ENCODE peak calls at places on chromosomes 5 and 9, in six cellular contexts. One of them, this sample, is unnamed.

GRCh38 chr5:160251406-160252155 is 22.3 kb downstream of the FABP6 start:
- DNase-seq in H9: no peak
- DNase-seq in IMR-90: no peak
- DNase-seq in trophoblast cell: no peak
- DNase-seq in neuronal stem cell: no peak
- DNase-seq in H1: no peak
- DNase-seq in this sample: no peak

GRCh38 chr5:180469586-180469865 is 24.7 kb upstream of the CNOT6 start:
- DNase-seq in trophoblast cell: no peak
- DNase-seq in IMR-90: no peak
- DNase-seq in H1: no peak
- DNase-seq in neuronal stem cell: no peak
- DNase-seq in H9: no peak
- DNase-seq in this sample: no peak

GRCh38 chr9:35907732-35908483 is 1.4 kb upstream of the SPAAR start:
- DNase-seq in neuronal stem cell: peak; percentile 50
- DNase-seq in IMR-90: peak; percentile 88
- DNase-seq in H1: peak; percentile 49
- DNase-seq in H9: peak; percentile 77
- DNase-seq in trophoblast cell: peak; percentile 25
- DNase-seq in this sample: peak; percentile 93

GRCh38 chr5:176851871-176852270 is 41.5 kb downstream of the UNC5A start:
- DNase-seq in H9: no peak
- DNase-seq in H1: no peak
- DNase-seq in trophoblast cell: no peak
- DNase-seq in neuronal stem cell: no peak
- DNase-seq in IMR-90: no peak
- DNase-seq in this sample: no peak

GRCh38 chr9:137195525-137196220 is 4.9 kb downstream of the TPRN start:
- DNase-seq in IMR-90: no peak
- DNase-seq in H1: no peak
- DNase-seq in H9: no peak
- DNase-seq in trophoblast cell: no peak
- DNase-seq in neuronal stem cell: no peak
- DNase-seq in this sample: no peak

GRCh38 chr5:231661-232060 is 13.5 kb downstream of the SDHA start:
- DNase-seq in trophoblast cell: no peak
- DNase-seq in H9: no peak
- DNase-seq in IMR-90: no peak
- DNase-seq in neuronal stem cell: no peak
- DNase-seq in H1: no peak
- DNase-seq in this sample: no peak

GRCh38 chr9:8723195-8723594 is 923.6 kb upstream of the DMAC1 start:
- DNase-seq in trophoblast cell: no peak
- DNase-seq in neuronal stem cell: no peak
- DNase-seq in IMR-90: no peak
- DNase-seq in H1: no peak
- DNase-seq in H9: no peak
- DNase-seq in this sample: no peak

GRCh38 chr5:146463446-146463845 is 16.3 kb downstream of the TCERG1 start:
- DNase-seq in neuronal stem cell: no peak
- DNase-seq in H9: no peak
- DNase-seq in trophoblast cell: no peak
- DNase-seq in H1: no peak
- DNase-seq in IMR-90: no peak
- DNase-seq in this sample: no peak

GRCh38 chr9:99576002-99576401 is 245.7 kb upstream of the NR4A3 start:
- DNase-seq in H1: no peak
- DNase-seq in IMR-90: no peak
- DNase-seq in H9: peak; percentile 37
- DNase-seq in trophoblast cell: no peak
- DNase-seq in neuronal stem cell: no peak
- DNase-seq in this sample: no peak

GRCh38 chr9:132857601-132858342 is 20.3 kb downstream of the AK8 start:
- DNase-seq in neuronal stem cell: no peak
- DNase-seq in IMR-90: peak; percentile 31
- DNase-seq in trophoblast cell: no peak
- DNase-seq in H9: peak; percentile 45
- DNase-seq in H1: no peak
- DNase-seq in this sample: no peak

GRCh38 chr5:142327111-142327842 is 2.5 kb upstream of the SPRY4 start:
- DNase-seq in IMR-90: peak; percentile 84
- DNase-seq in H9: peak; percentile 52
- DNase-seq in neuronal stem cell: peak; percentile 18
- DNase-seq in trophoblast cell: no peak
- DNase-seq in H1: no peak
- DNase-seq in this sample: peak; percentile 93

GRCh38 chr9:93003552-93004407 is 54.7 kb upstream of the SUSD3 start:
- DNase-seq in H1: no peak
- DNase-seq in trophoblast cell: peak; percentile 49
- DNase-seq in IMR-90: peak; percentile 22
- DNase-seq in neuronal stem cell: no peak
- DNase-seq in H9: peak; percentile 81
- DNase-seq in this sample: peak; percentile 37

GRCh38 chr5:123659006-123659405 is 147.0 kb downstream of the CSNK1G3 start:
- DNase-seq in trophoblast cell: no peak
- DNase-seq in H1: no peak
- DNase-seq in neuronal stem cell: no peak
- DNase-seq in H9: no peak
- DNase-seq in IMR-90: no peak
- DNase-seq in this sample: no peak

GRCh38 chr5:151295138-151295537 is 8.4 kb downstream of the SLC36A3 start:
- DNase-seq in neuronal stem cell: no peak
- DNase-seq in IMR-90: no peak
- DNase-seq in H9: no peak
- DNase-seq in H1: no peak
- DNase-seq in trophoblast cell: no peak
- DNase-seq in this sample: no peak

GRCh38 chr5:90861843-90862586 is 303.4 kb downstream of the ADGRV1 start:
- DNase-seq in IMR-90: no peak
- DNase-seq in H9: no peak
- DNase-seq in H1: no peak
- DNase-seq in trophoblast cell: no peak
- DNase-seq in neuronal stem cell: no peak
- DNase-seq in this sample: no peak

GRCh38 chr5:83527191-83527590 is 55.6 kb downstream of the VCAN start:
- DNase-seq in H1: no peak
- DNase-seq in neuronal stem cell: no peak
- DNase-seq in H9: no peak
- DNase-seq in trophoblast cell: no peak
- DNase-seq in IMR-90: no peak
- DNase-seq in this sample: no peak

GRCh38 chr5:83528439-83528769 is 56.9 kb downstream of the VCAN start:
- DNase-seq in IMR-90: no peak
- DNase-seq in H1: no peak
- DNase-seq in H9: no peak
- DNase-seq in neuronal stem cell: no peak
- DNase-seq in trophoblast cell: no peak
- DNase-seq in this sample: no peak

GRCh38 chr5:83530186-83530585 is 58.6 kb downstream of the VCAN start:
- DNase-seq in neuronal stem cell: no peak
- DNase-seq in IMR-90: peak; percentile 44
- DNase-seq in H9: no peak
- DNase-seq in H1: no peak
- DNase-seq in trophoblast cell: no peak
- DNase-seq in this sample: no peak

GRCh38 chr5:83527722-83528438 is 56.3 kb downstream of the VCAN start:
- DNase-seq in trophoblast cell: no peak
- DNase-seq in neuronal stem cell: no peak
- DNase-seq in H1: no peak
- DNase-seq in H9: no peak
- DNase-seq in IMR-90: no peak
- DNase-seq in this sample: no peak

DNA sequence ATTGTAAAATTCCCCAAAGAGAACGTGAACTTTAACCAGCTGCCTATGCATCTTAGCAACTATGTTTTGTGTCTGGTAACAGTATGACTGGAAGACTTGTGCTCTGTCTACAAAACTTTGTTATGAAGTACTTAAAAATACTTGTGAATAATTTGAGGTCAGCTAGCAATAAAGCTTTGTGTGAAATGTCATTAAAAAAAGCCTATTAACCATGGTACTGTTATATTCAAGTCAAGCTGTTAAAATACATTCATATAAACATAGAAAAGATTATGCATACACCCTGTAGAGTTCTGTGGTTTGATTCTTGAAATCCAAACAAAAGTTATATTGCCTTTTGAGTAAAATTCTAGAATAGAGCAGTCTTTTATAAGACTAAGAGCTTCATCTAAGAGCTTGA is 60.1 kb downstream of the VCAN start:
- DNase-seq in H9: no peak
- DNase-seq in neuronal stem cell: no peak
- DNase-seq in H1: no peak
- DNase-seq in trophoblast cell: no peak
- DNase-seq in IMR-90: no peak
- DNase-seq in this sample: no peak
- H3K14ac ChIP-seq in H9: no peak overlapping the region
- H3K14ac ChIP-seq in neuronal stem cell: no peak overlapping the region
- H3K14ac ChIP-seq in H1: no peak overlapping the region
- H3K14ac ChIP-seq in trophoblast cell: no peak overlapping the region
- H3K14ac ChIP-seq in IMR-90: no peak overlapping the region
- H3K14ac ChIP-seq in this sample: no peak overlapping the region

GRCh38 chr5:130189961-130190360 is 285.7 kb downstream of the CHSY3 start:
- DNase-seq in IMR-90: no peak
- DNase-seq in neuronal stem cell: no peak
- DNase-seq in trophoblast cell: no peak
- DNase-seq in H1: no peak
- DNase-seq in H9: no peak
- DNase-seq in this sample: no peak
- H4K91ac ChIP-seq in IMR-90: no peak overlapping the region
- H4K91ac ChIP-seq in neuronal stem cell: no peak overlapping the region
- H4K91ac ChIP-seq in trophoblast cell: no peak overlapping the region
- H4K91ac ChIP-seq in H1: no peak overlapping the region
- H4K91ac ChIP-seq in H9: no peak overlapping the region
- H4K91ac ChIP-seq in this sample: no peak overlapping the region

GRCh38 chr9:109968332-109968657 is 188.3 kb downstream of the PALM2AKAP2 start:
- DNase-seq in H9: no peak
- DNase-seq in H1: no peak
- DNase-seq in neuronal stem cell: no peak
- DNase-seq in IMR-90: peak; percentile 29
- DNase-seq in trophoblast cell: no peak
- DNase-seq in this sample: peak; percentile 31
- H3K14ac ChIP-seq in H9: no peak overlapping the region
- H3K14ac ChIP-seq in H1: no peak overlapping the region
- H3K14ac ChIP-seq in neuronal stem cell: no peak overlapping the region
- H3K14ac ChIP-seq in IMR-90: peak overlapping the region; percentile 38
- H3K14ac ChIP-seq in trophoblast cell: no peak overlapping the region
- H3K14ac ChIP-seq in this sample: no peak overlapping the region

GRCh38 chr5:73661753-73662152 is 35.8 kb downstream of the ARHGEF28 start:
- DNase-seq in H1: no peak
- DNase-seq in neuronal stem cell: no peak
- DNase-seq in trophoblast cell: no peak
- DNase-seq in H9: no peak
- DNase-seq in IMR-90: no peak
- DNase-seq in this sample: no peak
- H4K91ac ChIP-seq in H1: no peak overlapping the region
- H4K91ac ChIP-seq in neuronal stem cell: no peak overlapping the region
- H4K91ac ChIP-seq in trophoblast cell: no peak overlapping the region
- H4K91ac ChIP-seq in H9: no peak overlapping the region
- H4K91ac ChIP-seq in IMR-90: no peak overlapping the region
- H4K91ac ChIP-seq in this sample: no peak overlapping the region

GRCh38 chr5:92694067-92694466 is 887.0 kb downstream of the NR2F1-AS1 start:
- DNase-seq in H9: no peak
- DNase-seq in H1: no peak
- DNase-seq in trophoblast cell: no peak
- DNase-seq in neuronal stem cell: no peak
- DNase-seq in IMR-90: no peak
- DNase-seq in this sample: peak; percentile 3

DNA sequence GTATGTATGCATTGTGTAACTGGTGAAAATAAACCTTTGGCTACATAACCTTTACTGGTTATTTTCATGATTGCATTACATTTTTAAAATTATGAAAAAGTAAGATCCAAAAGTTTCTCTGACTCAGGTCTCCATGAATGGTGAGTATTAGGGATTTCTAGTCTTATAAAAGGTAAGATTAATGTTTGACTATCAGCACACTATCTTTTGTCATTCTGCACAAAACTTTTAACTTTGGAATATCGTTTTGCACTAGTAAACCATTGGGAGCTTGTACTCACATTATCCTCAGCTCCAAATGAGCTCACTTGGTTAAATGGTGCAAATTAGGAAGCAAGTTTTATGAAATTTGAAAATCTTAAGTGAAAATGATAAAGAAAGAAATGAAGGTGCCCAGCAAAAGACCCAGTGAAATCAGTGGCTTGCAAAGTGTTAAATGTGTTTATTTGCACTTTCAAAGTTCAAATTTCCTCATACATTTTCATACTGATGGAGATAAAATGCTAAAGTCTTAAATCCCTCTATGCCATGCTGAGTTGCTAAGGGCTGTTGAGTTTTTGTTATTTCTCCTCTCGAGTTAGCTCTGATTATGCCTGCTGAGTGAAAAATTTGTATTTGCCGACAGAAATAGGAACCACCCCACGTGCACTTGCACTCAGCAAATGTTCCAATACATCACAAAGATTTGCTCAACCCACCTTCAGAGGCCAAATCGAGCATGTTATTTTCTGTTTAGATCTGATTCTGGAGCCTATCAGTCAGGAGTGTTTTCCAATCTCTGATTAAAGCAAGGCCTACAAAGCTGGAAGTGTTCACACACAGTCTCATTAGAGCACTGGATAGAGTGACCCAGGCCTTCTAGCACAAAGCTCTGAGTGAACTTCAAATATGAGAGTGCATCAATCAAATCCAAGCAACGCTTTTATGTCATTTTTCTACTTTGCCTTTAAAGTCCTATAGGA is 885.6 kb downstream of the NR2F1-AS1 start:
- DNase-seq in trophoblast cell: no peak
- DNase-seq in H9: no peak
- DNase-seq in H1: no peak
- DNase-seq in IMR-90: no peak
- DNase-seq in neuronal stem cell: no peak
- DNase-seq in this sample: no peak
- H3K14ac ChIP-seq in trophoblast cell: no peak overlapping the region
- H3K14ac ChIP-seq in H9: no peak overlapping the region
- H3K14ac ChIP-seq in H1: no peak overlapping the region
- H3K14ac ChIP-seq in IMR-90: peak overlapping the region; percentile 26
- H3K14ac ChIP-seq in neuronal stem cell: no peak overlapping the region
- H3K14ac ChIP-seq in this sample: no peak overlapping the region

DNA sequence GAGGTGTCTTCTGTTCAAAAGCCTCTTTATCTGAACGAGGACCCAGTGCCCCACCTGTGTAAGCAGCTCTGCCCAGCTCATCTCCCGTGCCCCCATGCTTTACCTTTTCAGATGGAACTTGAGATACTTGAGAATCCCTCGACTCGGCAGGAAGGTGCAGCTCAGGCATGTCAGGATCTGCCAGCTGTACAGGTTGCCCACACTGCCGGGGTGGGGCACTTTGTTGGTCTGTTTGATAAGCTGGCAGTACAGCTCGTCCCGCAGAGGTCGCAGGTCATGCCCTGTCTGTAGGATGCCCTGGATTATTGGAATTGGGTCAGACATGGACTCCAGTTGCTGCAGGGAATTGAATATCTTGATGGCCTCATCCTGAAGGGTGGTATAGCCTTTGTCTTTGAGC is 58.0 kb upstream of the RETREG1 start:
- DNase-seq in H9: no peak
- DNase-seq in trophoblast cell: no peak
- DNase-seq in neuronal stem cell: no peak
- DNase-seq in IMR-90: no peak
- DNase-seq in H1: no peak
- DNase-seq in this sample: no peak
- H4K91ac ChIP-seq in H9: no peak overlapping the region
- H4K91ac ChIP-seq in trophoblast cell: no peak overlapping the region
- H4K91ac ChIP-seq in neuronal stem cell: no peak overlapping the region
- H4K91ac ChIP-seq in IMR-90: no peak overlapping the region
- H4K91ac ChIP-seq in H1: no peak overlapping the region
- H4K91ac ChIP-seq in this sample: no peak overlapping the region

GRCh38 chr9:19130436-19130835 is 3.1 kb upstream of the PLIN2 start:
- DNase-seq in H9: peak; percentile 47
- DNase-seq in neuronal stem cell: no peak
- DNase-seq in IMR-90: no peak
- DNase-seq in trophoblast cell: no peak
- DNase-seq in H1: no peak
- DNase-seq in this sample: no peak
- H3K14ac ChIP-seq in H9: no peak overlapping the region
- H3K14ac ChIP-seq in neuronal stem cell: no peak overlapping the region
- H3K14ac ChIP-seq in IMR-90: peak overlapping the region; percentile 94
- H3K14ac ChIP-seq in trophoblast cell: no peak overlapping the region
- H3K14ac ChIP-seq in H1: no peak overlapping the region
- H3K14ac ChIP-seq in this sample: no peak overlapping the region

This sample was measured in mesenchymal stem cell.